ENCODE peak calls at places on chromosomes 3 and 15, in ten cellular contexts. One of them, this sample, is unnamed.

GRCh38 chr3:50388720-50389352 is 29.5 kb upstream of the TMEM115 start:
- DNase-seq in WTC11: no peak
- DNase-seq in endothelial cell: no peak
- DNase-seq in lung: no peak
- DNase-seq in PC-9: no peak
- DNase-seq in astrocyte of the spinal cord: peak; percentile 26
- DNase-seq in AG09319: no peak
- DNase-seq in neural progenitor cell: no peak
- DNase-seq in GM12865: no peak
- DNase-seq in psoas muscle: no peak
- DNase-seq in this sample: no peak

GRCh38 chr3:35772364-35773009 is 133.2 kb downstream of the ARPP21 start:
- DNase-seq in WTC11: no peak
- DNase-seq in endothelial cell: no peak
- DNase-seq in lung: no peak
- DNase-seq in PC-9: no peak
- DNase-seq in astrocyte of the spinal cord: peak; percentile 25
- DNase-seq in AG09319: no peak
- DNase-seq in neural progenitor cell: no peak
- DNase-seq in GM12865: no peak
- DNase-seq in psoas muscle: peak; percentile 31
- DNase-seq in this sample: no peak

GRCh38 chr3:41987627-41988026 is 25.7 kb upstream of the ULK4 start:
- DNase-seq in WTC11: no peak
- DNase-seq in endothelial cell: no peak
- DNase-seq in lung: no peak
- DNase-seq in PC-9: no peak
- DNase-seq in astrocyte of the spinal cord: no peak
- DNase-seq in AG09319: no peak
- DNase-seq in neural progenitor cell: no peak
- DNase-seq in GM12865: no peak
- DNase-seq in psoas muscle: no peak
- DNase-seq in this sample: no peak

GRCh38 chr3:196650740-196651311 is 11.3 kb downstream of the NRROS start:
- DNase-seq in WTC11: no peak
- DNase-seq in endothelial cell: no peak
- DNase-seq in lung: peak; percentile 42
- DNase-seq in PC-9: peak; percentile 95
- DNase-seq in astrocyte of the spinal cord: peak; percentile 97
- DNase-seq in AG09319: peak; percentile 85
- DNase-seq in neural progenitor cell: no peak
- DNase-seq in GM12865: no peak
- DNase-seq in psoas muscle: no peak
- DNase-seq in this sample: no peak

GRCh38 chr3:127074900-127075360 is 92.0 kb downstream of the PLXNA1 start:
- DNase-seq in WTC11: peak; percentile 26
- DNase-seq in endothelial cell: no peak
- DNase-seq in lung: no peak
- DNase-seq in PC-9: peak; percentile 51
- DNase-seq in astrocyte of the spinal cord: peak; percentile 61
- DNase-seq in AG09319: peak; percentile 65
- DNase-seq in neural progenitor cell: peak; percentile 20
- DNase-seq in GM12865: peak; percentile 93
- DNase-seq in psoas muscle: peak; percentile 41
- DNase-seq in this sample: peak; percentile 57

GRCh38 chr3:74613566-74613965 is 893 bp downstream of the CNTN3 start:
- DNase-seq in WTC11: no peak
- DNase-seq in endothelial cell: no peak
- DNase-seq in lung: no peak
- DNase-seq in PC-9: no peak
- DNase-seq in astrocyte of the spinal cord: no peak
- DNase-seq in AG09319: no peak
- DNase-seq in neural progenitor cell: peak; percentile 23
- DNase-seq in GM12865: no peak
- DNase-seq in psoas muscle: no peak
- DNase-seq in this sample: peak; percentile 50

GRCh38 chr3:107367353-107367752 is 9.9 kb upstream of the CCDC54 start:
- DNase-seq in WTC11: no peak
- DNase-seq in endothelial cell: no peak
- DNase-seq in lung: no peak
- DNase-seq in PC-9: peak; percentile 80
- DNase-seq in astrocyte of the spinal cord: peak; percentile 76
- DNase-seq in AG09319: peak; percentile 14
- DNase-seq in neural progenitor cell: no peak
- DNase-seq in GM12865: no peak
- DNase-seq in psoas muscle: no peak
- DNase-seq in this sample: no peak

GRCh38 chr15:33242165-33242564 is 47.7 kb upstream of the FMN1 start:
- DNase-seq in WTC11: no peak
- DNase-seq in endothelial cell: peak; percentile 18
- DNase-seq in lung: no peak
- DNase-seq in PC-9: peak; percentile 88
- DNase-seq in astrocyte of the spinal cord: peak; percentile 59
- DNase-seq in AG09319: no peak
- DNase-seq in neural progenitor cell: no peak
- DNase-seq in GM12865: no peak
- DNase-seq in psoas muscle: no peak
- DNase-seq in this sample: no peak

GRCh38 chr3:39275052-39275451 is 4.8 kb downstream of the CX3CR1 start:
- DNase-seq in WTC11: no peak
- DNase-seq in endothelial cell: no peak
- DNase-seq in lung: no peak
- DNase-seq in PC-9: no peak
- DNase-seq in astrocyte of the spinal cord: no peak
- DNase-seq in AG09319: no peak
- DNase-seq in neural progenitor cell: no peak
- DNase-seq in GM12865: no peak
- DNase-seq in psoas muscle: no peak
- DNase-seq in this sample: no peak

GRCh38 chr15:22974745-22975144 is 5.4 kb downstream of the CYFIP1 start:
- DNase-seq in WTC11: no peak
- DNase-seq in endothelial cell: no peak
- DNase-seq in lung: no peak
- DNase-seq in PC-9: no peak
- DNase-seq in astrocyte of the spinal cord: no peak
- DNase-seq in AG09319: no peak
- DNase-seq in neural progenitor cell: no peak
- DNase-seq in GM12865: no peak
- DNase-seq in psoas muscle: no peak
- DNase-seq in this sample: no peak

GRCh38 chr3:72234394-72234793 is 449.4 kb upstream of the PROK2 start:
- DNase-seq in WTC11: no peak
- DNase-seq in endothelial cell: no peak
- DNase-seq in lung: peak; percentile 41
- DNase-seq in PC-9: no peak
- DNase-seq in astrocyte of the spinal cord: peak; percentile 60
- DNase-seq in AG09319: peak; percentile 56
- DNase-seq in neural progenitor cell: no peak
- DNase-seq in GM12865: no peak
- DNase-seq in psoas muscle: peak; percentile 34
- DNase-seq in this sample: no peak

GRCh38 chr3:111373239-111373638 is 168.8 kb upstream of the CD96 start:
- DNase-seq in WTC11: no peak
- DNase-seq in endothelial cell: no peak
- DNase-seq in lung: no peak
- DNase-seq in PC-9: no peak
- DNase-seq in astrocyte of the spinal cord: no peak
- DNase-seq in AG09319: no peak
- DNase-seq in neural progenitor cell: no peak
- DNase-seq in GM12865: no peak
- DNase-seq in psoas muscle: no peak
- DNase-seq in this sample: no peak

GRCh38 chr15:26838742-26839460 is 28.0 kb upstream of the GABRA5 start:
- DNase-seq in WTC11: peak; percentile 81
- DNase-seq in endothelial cell: peak; percentile 59
- DNase-seq in lung: no peak
- DNase-seq in PC-9: no peak
- DNase-seq in astrocyte of the spinal cord: no peak
- DNase-seq in AG09319: no peak
- DNase-seq in neural progenitor cell: peak; percentile 29
- DNase-seq in GM12865: no peak
- DNase-seq in psoas muscle: no peak
- DNase-seq in this sample: no peak
- TF ChIP-seq CTCF in WTC11: peak; percentile 92
- TF ChIP-seq CTCF in endothelial cell: peak; percentile 87
- TF ChIP-seq CTCF in lung: no peak
- TF ChIP-seq CTCF in PC-9: peak; percentile 71
- TF ChIP-seq CTCF in astrocyte of the spinal cord: peak; percentile 30
- TF ChIP-seq CTCF in AG09319: no peak
- TF ChIP-seq CTCF in neural progenitor cell: peak; percentile 60
- TF ChIP-seq CTCF in GM12865: peak; percentile 45
- TF ChIP-seq CTCF in psoas muscle: no peak
- TF ChIP-seq CTCF in this sample: no peak

DNA sequence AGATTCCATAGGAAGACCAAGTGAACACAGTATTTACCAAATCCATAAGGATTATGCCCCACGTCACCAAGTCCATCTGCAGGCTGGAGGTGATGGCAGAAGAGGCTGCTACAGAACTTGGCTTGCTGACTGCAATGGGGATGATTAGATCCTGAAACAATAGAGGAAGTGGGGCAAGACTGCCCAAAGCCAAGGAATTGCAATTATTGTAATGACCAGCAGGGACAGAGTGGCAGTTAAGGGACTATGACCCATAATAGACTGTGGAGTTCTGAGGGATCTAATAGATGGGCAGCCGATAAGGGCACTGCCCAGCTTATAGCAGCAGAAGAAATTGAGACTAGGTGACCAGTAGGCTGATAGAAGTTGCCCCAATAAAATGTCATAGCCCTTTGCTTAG is 108.4 kb downstream of the MINAR1 start:
- DNase-seq in WTC11: no peak
- DNase-seq in endothelial cell: no peak
- DNase-seq in lung: no peak
- DNase-seq in PC-9: no peak
- DNase-seq in astrocyte of the spinal cord: no peak
- DNase-seq in AG09319: no peak
- DNase-seq in neural progenitor cell: no peak
- DNase-seq in GM12865: peak; percentile 9
- DNase-seq in psoas muscle: no peak
- DNase-seq in this sample: no peak
- TF ChIP-seq CTCF in WTC11: no peak
- TF ChIP-seq CTCF in endothelial cell: peak; percentile 17
- TF ChIP-seq CTCF in lung: no peak
- TF ChIP-seq CTCF in PC-9: no peak
- TF ChIP-seq CTCF in astrocyte of the spinal cord: no peak
- TF ChIP-seq CTCF in AG09319: no peak
- TF ChIP-seq CTCF in neural progenitor cell: peak; percentile 38
- TF ChIP-seq CTCF in GM12865: peak; percentile 16
- TF ChIP-seq CTCF in psoas muscle: no peak
- TF ChIP-seq CTCF in this sample: no peak

GRCh38 chr15:64739216-64739976 is 36.0 kb downstream of the RBPMS2 start:
- DNase-seq in WTC11: no peak
- DNase-seq in endothelial cell: no peak
- DNase-seq in lung: no peak
- DNase-seq in PC-9: no peak
- DNase-seq in astrocyte of the spinal cord: no peak
- DNase-seq in AG09319: no peak
- DNase-seq in neural progenitor cell: no peak
- DNase-seq in GM12865: no peak
- DNase-seq in psoas muscle: no peak
- DNase-seq in this sample: no peak

GRCh38 chr15:64742921-64743320 is 32.5 kb downstream of the RBPMS2 start:
- DNase-seq in WTC11: no peak
- DNase-seq in endothelial cell: no peak
- DNase-seq in lung: no peak
- DNase-seq in PC-9: no peak
- DNase-seq in astrocyte of the spinal cord: no peak
- DNase-seq in AG09319: no peak
- DNase-seq in neural progenitor cell: no peak
- DNase-seq in GM12865: no peak
- DNase-seq in psoas muscle: no peak
- DNase-seq in this sample: no peak

GRCh38 chr15:64738231-64739095 is 36.9 kb downstream of the RBPMS2 start:
- DNase-seq in WTC11: no peak
- DNase-seq in endothelial cell: no peak
- DNase-seq in lung: no peak
- DNase-seq in PC-9: no peak
- DNase-seq in astrocyte of the spinal cord: no peak
- DNase-seq in AG09319: no peak
- DNase-seq in neural progenitor cell: peak; percentile 48
- DNase-seq in GM12865: no peak
- DNase-seq in psoas muscle: no peak
- DNase-seq in this sample: no peak

GRCh38 chr15:64742385-64742784 is 33.0 kb downstream of the RBPMS2 start:
- DNase-seq in WTC11: no peak
- DNase-seq in endothelial cell: no peak
- DNase-seq in lung: no peak
- DNase-seq in PC-9: no peak
- DNase-seq in astrocyte of the spinal cord: no peak
- DNase-seq in AG09319: no peak
- DNase-seq in neural progenitor cell: no peak
- DNase-seq in GM12865: no peak
- DNase-seq in psoas muscle: no peak
- DNase-seq in this sample: no peak

DNA sequence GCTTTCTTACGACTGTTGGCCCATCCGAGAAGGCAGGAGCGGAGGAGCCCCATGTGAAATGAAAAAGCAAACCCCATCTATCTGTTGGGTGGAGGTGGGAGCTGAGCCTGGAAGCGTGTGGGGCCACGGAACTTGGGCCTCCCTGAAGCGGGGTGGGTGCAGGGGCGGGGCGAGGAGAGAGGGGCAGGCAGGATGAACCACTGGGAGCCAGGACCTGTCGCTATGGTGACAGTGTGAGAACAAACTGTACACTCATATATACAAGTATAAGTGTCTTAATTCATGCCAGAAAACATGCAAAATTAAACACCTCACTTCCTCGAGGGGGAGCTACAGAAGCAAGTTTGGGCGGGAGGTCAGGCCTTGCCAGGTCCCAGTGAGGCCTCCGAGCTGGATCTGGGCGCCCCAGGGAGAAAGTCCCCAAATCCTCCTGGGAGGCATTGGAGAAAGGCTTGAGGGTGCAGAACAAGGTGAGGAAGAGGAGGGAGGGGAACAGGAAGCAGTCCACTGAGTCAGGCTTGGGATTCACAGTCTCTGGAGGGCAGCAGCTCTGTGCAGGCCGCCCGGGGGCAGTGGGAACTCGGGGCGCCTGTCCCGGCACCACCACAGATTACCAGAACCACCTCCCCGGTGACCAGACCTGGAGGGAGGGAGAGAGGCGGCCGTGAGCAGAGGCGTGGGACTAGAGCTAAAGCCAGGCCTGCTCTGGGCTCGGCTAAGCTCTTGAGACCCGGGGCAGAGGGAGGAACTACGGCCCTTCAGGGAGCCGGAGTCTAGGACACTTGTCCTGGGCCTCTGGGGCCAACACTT is 34.8 kb downstream of the RBPMS2 start:
- DNase-seq in WTC11: no peak
- DNase-seq in endothelial cell: no peak
- DNase-seq in lung: peak; percentile 62
- DNase-seq in PC-9: no peak
- DNase-seq in astrocyte of the spinal cord: peak; percentile 47
- DNase-seq in AG09319: no peak
- DNase-seq in neural progenitor cell: no peak
- DNase-seq in GM12865: peak; percentile 55
- DNase-seq in psoas muscle: peak; percentile 31
- DNase-seq in this sample: peak; percentile 71
- TF ChIP-seq CTCF in WTC11: no peak
- TF ChIP-seq CTCF in endothelial cell: no peak
- TF ChIP-seq CTCF in lung: no peak
- TF ChIP-seq CTCF in PC-9: no peak
- TF ChIP-seq CTCF in astrocyte of the spinal cord: peak; percentile 20
- TF ChIP-seq CTCF in AG09319: no peak
- TF ChIP-seq CTCF in neural progenitor cell: peak; percentile 17
- TF ChIP-seq CTCF in GM12865: peak; percentile 29
- TF ChIP-seq CTCF in psoas muscle: no peak
- TF ChIP-seq CTCF in this sample: no peak

GRCh38 chr15:101320501-101321052 is 25.5 kb upstream of the SNRPA1 start:
- DNase-seq in WTC11: peak; percentile 64
- DNase-seq in endothelial cell: peak; percentile 59
- DNase-seq in lung: peak; percentile 65
- DNase-seq in PC-9: no peak
- DNase-seq in astrocyte of the spinal cord: no peak
- DNase-seq in AG09319: no peak
- DNase-seq in neural progenitor cell: peak; percentile 71
- DNase-seq in GM12865: peak; percentile 58
- DNase-seq in psoas muscle: peak; percentile 39
- DNase-seq in this sample: peak; percentile 44
- TF ChIP-seq CTCF in WTC11: peak; percentile 42
- TF ChIP-seq CTCF in endothelial cell: no peak
- TF ChIP-seq CTCF in lung: peak; percentile 9
- TF ChIP-seq CTCF in PC-9: no peak
- TF ChIP-seq CTCF in astrocyte of the spinal cord: peak; percentile 7
- TF ChIP-seq CTCF in AG09319: peak; percentile 15
- TF ChIP-seq CTCF in neural progenitor cell: peak; percentile 58
- TF ChIP-seq CTCF in GM12865: peak; percentile 23
- TF ChIP-seq CTCF in psoas muscle: no peak
- TF ChIP-seq CTCF in this sample: no peak